ENCODE peak calls at places on chromosome 5, in ten cellular contexts. P is A549, Y is PC-3, D is prostate gland, G is iPS DF 6.9, K is pancreas, E is heart right ventricle, M is lower leg skin, S is WERI-Rb-1, I is choroid plexus epithelial cell. H is an unnamed sample.

GRCh38 chr5:2756211-2756746 is 4.8 kb upstream of the IRX2 start:
- DNase-seq in P (peak), Y (peak), D (no peak), G (no peak), K (no peak), E (no peak), M (no peak), S (peak), I (no peak), H (no peak)

GRCh38 chr5:93039888-93040287 is 541.1 kb downstream of the NR2F1-AS1 start:
- DNase-seq in P (no peak), Y (peak), D (no peak), G (no peak), K (no peak), E (no peak), M (no peak), S (no peak), I (no peak), H (no peak)

GRCh38 chr5:110909415-110909814 is 162.1 kb upstream of the TSLP start:
- DNase-seq in P (no peak), Y (peak), D (no peak), G (no peak), K (no peak), E (no peak), M (no peak), S (no peak), I (no peak), H (no peak)

GRCh38 chr5:166595274-166595951 is 1696.0 kb upstream of the WWC1 start:
- DNase-seq in P (no peak), Y (no peak), D (no peak), G (no peak), K (no peak), E (no peak), M (no peak), S (peak), I (no peak), H (no peak)

GRCh38 chr5:45507174-45507573 is 189.0 kb downstream of the HCN1 start:
- DNase-seq in P (no peak), Y (no peak), D (no peak), G (no peak), K (peak), E (no peak), M (no peak), S (peak), I (no peak), H (no peak)

GRCh38 chr5:116864157-116864837 is 289.7 kb upstream of the SEMA6A start:
- DNase-seq in P (no peak), Y (no peak), D (no peak), G (peak), K (no peak), E (no peak), M (no peak), S (no peak), I (peak), H (no peak)

GRCh38 chr5:133967715-133968056 is 739 bp downstream of the C5orf15 start:
- DNase-seq in P (no peak), Y (no peak), D (no peak), G (no peak), K (no peak), E (no peak), M (no peak), S (no peak), I (peak), H (no peak)

GRCh38 chr5:138972836-138973235 is 97.7 kb upstream of the LRRTM2 start:
- DNase-seq in P (no peak), Y (no peak), D (no peak), G (no peak), K (peak), E (no peak), M (no peak), S (peak), I (no peak), H (no peak)

GRCh38 chr5:1105350-1106265 is 6.3 kb downstream of the SLC12A7 start:
- DNase-seq in P (peak), Y (no peak), D (no peak), G (no peak), K (peak), E (no peak), M (no peak), S (no peak), I (no peak), H (no peak)

GRCh38 chr5:167049043-167049663 is 1242.3 kb upstream of the WWC1 start:
- DNase-seq in P (peak), Y (peak), D (peak), G (no peak), K (peak), E (peak), M (no peak), S (peak), I (peak), H (no peak)

GRCh38 chr5:14522721-14523120 is 58.9 kb upstream of the OTULINL start:
- DNase-seq in P (no peak), Y (no peak), D (no peak), G (no peak), K (no peak), E (no peak), M (no peak), S (no peak), I (no peak), H (no peak)

GRCh38 chr5:124397290-124397689 is 349.1 kb downstream of the ZNF608 start:
- DNase-seq in P (no peak), Y (no peak), D (no peak), G (no peak), K (no peak), E (no peak), M (no peak), S (no peak), I (no peak), H (no peak)

GRCh38 chr5:160075073-160075472 is 44.2 kb downstream of the PWWP2A start:
- DNase-seq in P (no peak), Y (no peak), D (no peak), G (no peak), K (no peak), E (no peak), M (no peak), S (no peak), I (peak), H (no peak)

GRCh38 chr5:180832638-180833068 is 28.4 kb downstream of the ZFP62 start:
- DNase-seq in P (no peak), Y (no peak), D (no peak), G (no peak), K (no peak), E (no peak), M (no peak), S (no peak), I (no peak), H (no peak)

GRCh38 chr5:112878760-112879159 is 17.7 kb downstream of the SRP19 start:
- DNase-seq in P (no peak), Y (peak), D (no peak), G (no peak), K (no peak), E (no peak), M (no peak), S (no peak), I (peak), H (no peak)

GRCh38 chr5:56986631-56986957 is 34.7 kb upstream of the MIER3 start:
- DNase-seq in P (peak), Y (no peak), D (no peak), G (no peak), K (no peak), E (no peak), M (no peak), S (no peak), I (no peak), H (no peak)

GRCh38 chr5:173823721-173824567 is 64.2 kb upstream of the CPEB4 start:
- DNase-seq in P (peak), Y (peak), D (peak), G (no peak), K (peak), E (no peak), M (no peak), S (no peak), I (peak), H (no peak)

GRCh38 chr5:37005946-37006540 is 129.5 kb downstream of the NIPBL start:
- DNase-seq in P (peak), Y (peak), D (no peak), G (no peak), K (no peak), E (no peak), M (no peak), S (no peak), I (peak), H (no peak)

GRCh38 chr5:10393491-10393890 is 40.0 kb downstream of the MARCHF6 start:
- DNase-seq in P (no peak), Y (no peak), D (no peak), G (no peak), K (no peak), E (no peak), M (no peak), S (no peak), I (peak), H (no peak)

GRCh38 chr5:17398439-17398838 is 99.6 kb upstream of the TAF11L2 start:
- DNase-seq in P (no peak), Y (peak), D (no peak), G (no peak), K (no peak), E (no peak), M (no peak), S (peak), I (peak), H (no peak)

GRCh38 chr5:59134770-59135169 is 551.9 kb downstream of the RAB3C start:
- DNase-seq in P (no peak), Y (no peak), D (no peak), G (no peak), K (no peak), E (no peak), M (no peak), S (no peak), I (no peak), H (no peak)

GRCh38 chr5:180873628-180874520 is 12.8 kb upstream of the ZFP62 start:
- DNase-seq in P (no peak), Y (no peak), D (no peak), G (no peak), K (peak), E (no peak), M (peak), S (no peak), I (peak), H (no peak)

GRCh38 chr5:60356716-60357115 is 343.2 kb downstream of the DEPDC1B start:
- DNase-seq in P (no peak), Y (no peak), D (no peak), G (no peak), K (no peak), E (no peak), M (no peak), S (no peak), I (no peak), H (no peak)

GRCh38 chr5:158739941-158740340 is 359.8 kb downstream of the EBF1 start:
- DNase-seq in P (no peak), Y (peak), D (no peak), G (no peak), K (no peak), E (peak), M (no peak), S (peak), I (peak), H (no peak)

GRCh38 chr5:107772418-107773310 is 101.9 kb upstream of the EFNA5 start:
- DNase-seq in P (no peak), Y (no peak), D (no peak), G (no peak), K (no peak), E (peak), M (no peak), S (no peak), I (no peak), H (no peak)

GRCh38 chr5:82719368-82719767 is 357.8 kb downstream of the TMEM167A start:
- DNase-seq in P (no peak), Y (peak), D (no peak), G (no peak), K (no peak), E (peak), M (no peak), S (no peak), I (peak), H (no peak)

GRCh38 chr5:135243194-135244191 is 155.5 kb downstream of the MACROH2A1 start:
- DNase-seq in P (no peak), Y (no peak), D (no peak), G (no peak), K (no peak), E (no peak), M (peak), S (peak), I (no peak), H (no peak)

GRCh38 chr5:54313311-54314270 is 3.2 kb upstream of the ARL15 start:
- DNase-seq in P (no peak), Y (no peak), D (no peak), G (no peak), K (no peak), E (peak), M (no peak), S (no peak), I (no peak), H (no peak)

GRCh38 chr5:132675936-132676689 is 2.3 kb downstream of the IL4 start:
- DNase-seq in P (no peak), Y (no peak), D (no peak), G (no peak), K (no peak), E (no peak), M (no peak), S (no peak), I (no peak), H (no peak)

GRCh38 chr5:112210430-112211005 is 208.6 kb downstream of the EPB41L4A start:
- DNase-seq in P (peak), Y (peak), D (peak), G (no peak), K (peak), E (peak), M (no peak), S (peak), I (peak), H (peak)

GRCh38 chr5:127936439-127936972 is 147.1 kb upstream of the SLC12A2 start:
- DNase-seq in P (no peak), Y (peak), D (no peak), G (no peak), K (no peak), E (no peak), M (no peak), S (no peak), I (no peak), H (no peak)

GRCh38 chr5:140925806-140926205 is 293 bp upstream of the PCDHAC1 start:
- DNase-seq in P (no peak), Y (peak), D (no peak), G (peak), K (no peak), E (no peak), M (no peak), S (no peak), I (no peak), H (no peak)

GRCh38 chr5:127650649-127651048 is 1.8 kb downstream of the CTXN3 start:
- DNase-seq in P (no peak), Y (no peak), D (no peak), G (no peak), K (no peak), E (no peak), M (no peak), S (no peak), I (peak), H (no peak)

GRCh38 chr5:138352071-138352721 is at the start of gene KDM3B:
- DNase-seq in P (peak), Y (peak), D (peak), G (no peak), K (peak), E (peak), M (peak), S (peak), I (peak), H (no peak)

GRCh38 chr5:174732040-174733020 is 7.9 kb downstream of the MSX2 start:
- DNase-seq in P (no peak), Y (no peak), D (no peak), G (no peak), K (no peak), E (no peak), M (no peak), S (no peak), I (no peak), H (no peak)

GRCh38 chr5:96942078-96942477 is 6.2 kb downstream of the LNPEP start:
- DNase-seq in P (no peak), Y (no peak), D (no peak), G (no peak), K (no peak), E (no peak), M (no peak), S (no peak), I (no peak), H (no peak)

GRCh38 chr5:23007226-23007625 is 154.1 kb upstream of the CDH12 start:
- DNase-seq in P (no peak), Y (no peak), D (no peak), G (no peak), K (no peak), E (no peak), M (peak), S (no peak), I (no peak), H (no peak)

GRCh38 chr5:34923694-34924461 is 5.5 kb upstream of the DNAJC21 start:
- DNase-seq in P (peak), Y (peak), D (no peak), G (no peak), K (no peak), E (no peak), M (no peak), S (no peak), I (peak), H (no peak)

GRCh38 chr5:77209495-77210090 is 887 bp upstream of the PDE8B start:
- DNase-seq in P (no peak), Y (no peak), D (no peak), G (no peak), K (no peak), E (no peak), M (no peak), S (no peak), I (no peak), H (no peak)

GRCh38 chr5:171310334-171310815 is 1.3 kb downstream of the TLX3 start:
- DNase-seq in P (no peak), Y (no peak), D (no peak), G (no peak), K (no peak), E (no peak), M (no peak), S (no peak), I (no peak), H (no peak)

GRCh38 chr5:171308453-171309275 is at the start of gene TLX3:
- DNase-seq in P (no peak), Y (no peak), D (no peak), G (peak), K (no peak), E (no peak), M (no peak), S (no peak), I (no peak), H (no peak)

GRCh38 chr5:171310816-171311697 is 2.0 kb downstream of the TLX3 start:
- DNase-seq in P (no peak), Y (peak), D (no peak), G (no peak), K (no peak), E (no peak), M (no peak), S (peak), I (peak), H (no peak)

GRCh38 chr5:171309276-171309525 is 153 bp downstream of the TLX3 start:
- DNase-seq in P (no peak), Y (no peak), D (no peak), G (no peak), K (no peak), E (no peak), M (no peak), S (no peak), I (no peak), H (no peak)

DNA sequence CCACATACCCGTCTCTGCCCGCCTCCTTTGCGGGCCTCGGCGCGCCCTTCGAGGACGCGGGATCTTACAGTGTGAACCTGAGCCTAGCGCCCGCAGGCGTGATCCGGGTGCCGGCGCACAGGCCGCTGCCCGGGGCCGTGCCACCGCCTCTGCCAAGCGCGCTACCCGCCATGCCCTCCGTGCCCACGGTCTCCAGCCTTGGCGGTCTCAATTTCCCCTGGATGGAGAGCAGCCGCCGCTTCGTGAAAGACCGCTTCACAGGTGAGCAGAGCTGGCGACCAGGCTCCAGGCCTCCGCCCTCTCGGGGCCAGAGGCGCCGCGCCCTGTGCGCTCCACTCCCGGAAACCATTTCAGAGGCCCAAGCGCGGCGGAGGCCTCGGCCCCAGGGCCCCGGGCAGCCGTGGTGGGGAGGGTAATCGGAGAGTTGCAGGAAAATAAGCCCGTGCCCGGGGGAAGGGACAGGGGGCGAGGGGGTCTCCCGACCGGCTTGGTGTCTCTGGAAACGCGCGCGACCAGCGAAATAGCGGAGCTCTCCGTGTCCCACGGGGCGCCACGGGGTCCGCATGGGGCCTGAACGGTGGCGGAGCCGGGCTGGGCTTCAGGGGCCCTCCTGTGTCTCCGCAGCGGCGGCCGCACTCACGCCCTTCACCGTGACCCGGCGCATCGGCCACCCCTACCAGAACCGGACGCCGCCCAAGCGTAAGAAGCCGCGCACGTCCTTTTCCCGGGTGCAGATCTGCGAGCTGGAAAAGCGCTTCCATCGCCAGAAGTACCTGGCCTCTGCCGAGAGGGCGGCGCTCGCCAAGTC is 682 bp downstream of the TLX3 start:
- DNase-seq in P (peak), Y (no peak), D (no peak), G (no peak), K (no peak), E (no peak), M (no peak), S (no peak), I (no peak), H (no peak)
- H3K4me3 ChIP-seq in P (no peak), Y (no peak), D (no peak), G (peak), K (no peak), E (no peak), M (no peak), S (no peak), I (no peak), H (no peak)

DNA sequence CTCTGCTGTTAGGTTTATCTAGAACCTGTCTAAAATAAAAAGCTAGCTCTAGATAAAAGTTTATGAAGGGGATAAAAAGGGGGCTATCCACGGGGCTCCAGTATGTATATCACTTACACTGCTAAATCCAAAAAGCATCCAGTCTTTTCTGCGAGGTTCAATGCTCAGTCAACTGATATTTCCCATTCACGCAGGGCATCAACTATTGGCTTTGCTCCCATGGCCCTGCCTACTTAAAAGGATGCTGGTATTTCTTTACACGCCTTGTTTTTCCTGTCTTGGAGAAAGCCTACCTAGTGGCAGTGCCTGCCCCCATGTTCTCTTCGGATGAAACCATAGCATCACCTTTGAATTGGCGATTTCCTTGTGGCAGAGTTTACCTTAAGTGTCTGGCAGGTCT is 8.1 kb downstream of the SPRY4 start:
- DNase-seq in P (no peak), Y (no peak), D (no peak), G (no peak), K (no peak), E (no peak), M (no peak), S (no peak), I (peak), H (no peak)
- H3K4me3 ChIP-seq in P (no peak), Y (no peak), D (no peak), G (no peak), K (no peak), E (no peak), M (no peak), S (no peak), I (no peak), H (no peak)

GRCh38 chr5:32710335-32710858 is 724 bp upstream of the NPR3 start:
- DNase-seq in P (peak), Y (peak), D (no peak), G (no peak), K (no peak), E (peak), M (no peak), S (no peak), I (no peak), H (no peak)
- H3K4me3 ChIP-seq in P (peak), Y (peak), D (peak), G (peak), K (peak), E (peak), M (peak), S (peak), I (peak), H (peak)

GRCh38 chr5:169650701-169651331 is 13.7 kb downstream of the DOCK2 start:
- DNase-seq in P (peak), Y (peak), D (no peak), G (no peak), K (no peak), E (no peak), M (no peak), S (no peak), I (peak), H (no peak)

GRCh38 chr5:169648725-169649124 is 11.7 kb downstream of the DOCK2 start:
- DNase-seq in P (no peak), Y (no peak), D (no peak), G (no peak), K (no peak), E (peak), M (no peak), S (no peak), I (peak), H (no peak)

GRCh38 chr5:169649486-169649885 is 12.4 kb downstream of the DOCK2 start:
- DNase-seq in P (no peak), Y (no peak), D (no peak), G (no peak), K (no peak), E (no peak), M (no peak), S (no peak), I (no peak), H (no peak)

GRCh38 chr5:169647566-169647965 is 10.5 kb downstream of the DOCK2 start:
- DNase-seq in P (no peak), Y (no peak), D (no peak), G (no peak), K (no peak), E (no peak), M (no peak), S (no peak), I (peak), H (no peak)

DNA sequence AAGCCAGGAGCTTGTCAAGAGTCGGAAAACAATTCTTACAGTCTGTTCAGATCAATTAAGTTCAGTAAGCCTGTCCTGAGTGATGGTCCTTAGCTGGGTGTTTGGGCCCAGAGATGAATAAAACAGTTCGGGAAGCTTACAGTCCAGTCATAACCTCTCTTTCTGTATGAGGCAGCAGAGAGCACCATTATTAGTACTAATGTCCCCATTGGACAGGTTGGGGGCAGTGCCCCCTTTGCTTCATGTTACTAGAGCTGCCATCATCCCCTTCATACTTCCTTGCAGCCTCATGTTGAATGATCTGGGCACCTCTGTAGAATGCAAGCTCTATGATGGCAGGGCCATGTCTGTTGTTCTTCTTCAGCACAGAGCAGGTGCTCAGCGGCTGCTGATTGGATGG is 9.8 kb downstream of the DOCK2 start:
- DNase-seq in P (no peak), Y (no peak), D (no peak), G (no peak), K (no peak), E (no peak), M (no peak), S (no peak), I (no peak), H (no peak)
- H3K4me3 ChIP-seq in P (no peak), Y (no peak), D (no peak), G (no peak), K (no peak), E (no peak), M (no peak), S (no peak), I (no peak), H (no peak)

H was measured in thoracic aorta.